ENCODE peak calls at places on chromosomes 5 and 9, in eight cellular contexts. K, R, E, H, Z, D, S and F are unnamed samples.

GRCh38 chr5:134247825-134248224 is 22.0 kb upstream of the PPP2CA start:
- DNase-seq in K (no peak), R (no peak), E (no peak), H (no peak), Z (no peak), D (no peak), S (no peak), F (peak; percentile 11)

GRCh38 chr9:121637441-121638222 is 13.8 kb upstream of the DAB2IP start:
- DNase-seq in K (no peak), R (no peak), E (no peak), H (no peak), Z (no peak), D (peak; percentile 62), S (no peak), F (no peak)

GRCh38 chr9:86562691-86563090 is 208.5 kb upstream of the TUT7 start:
- DNase-seq in K (no peak), R (no peak), E (no peak), H (no peak), Z (no peak), D (no peak), S (no peak), F (no peak)

GRCh38 chr9:74742792-74743389 is 144.8 kb downstream of the TRPM6 start:
- DNase-seq in K (peak; percentile 14), R (no peak), E (peak; percentile 23), H (peak; percentile 2), Z (no peak), D (no peak), S (no peak), F (peak; percentile 41)

GRCh38 chr5:83026930-83027687 is 50.1 kb downstream of the TMEM167A start:
- DNase-seq in K (no peak), R (no peak), E (no peak), H (no peak), Z (no peak), D (no peak), S (no peak), F (peak; percentile 66)

GRCh38 chr5:1007681-1008450 is 736 bp upstream of the NKD2 start:
- DNase-seq in K (peak; percentile 8), R (no peak), E (no peak), H (no peak), Z (peak; percentile 17), D (no peak), S (peak; percentile 61), F (peak; percentile 15)

GRCh38 chr5:148924817-148925216 is 98.4 kb downstream of the ADRB2 start:
- DNase-seq in K (peak; percentile 63), R (no peak), E (peak; percentile 70), H (no peak), Z (peak; percentile 30), D (no peak), S (no peak), F (peak; percentile 10)

GRCh38 chr5:93201061-93201460 is 380.0 kb downstream of the NR2F1-AS1 start:
- DNase-seq in K (no peak), R (no peak), E (no peak), H (no peak), Z (no peak), D (no peak), S (no peak), F (no peak)

GRCh38 chr9:107707915-107708441 is 218.4 kb upstream of the KLF4 start:
- DNase-seq in K (no peak), R (no peak), E (no peak), H (no peak), Z (no peak), D (peak; percentile 33), S (no peak), F (no peak)

GRCh38 chr5:14273207-14273767 is 130.1 kb downstream of the TRIO start:
- DNase-seq in K (no peak), R (no peak), E (no peak), H (no peak), Z (no peak), D (no peak), S (no peak), F (no peak)

GRCh38 chr9:134210908-134211810 is 46.8 kb upstream of the RNU6ATAC start:
- DNase-seq in K (no peak), R (no peak), E (no peak), H (no peak), Z (peak; percentile 37), D (peak; percentile 71), S (no peak), F (no peak)

GRCh38 chr5:169801324-169801777 is 164.3 kb downstream of the DOCK2 start:
- DNase-seq in K (no peak), R (no peak), E (no peak), H (no peak), Z (no peak), D (no peak), S (no peak), F (no peak)

GRCh38 chr9:33818167-33818831 is 1.3 kb downstream of the UBE2R2 start:
- DNase-seq in K (peak; percentile 32), R (no peak), E (peak; percentile 50), H (peak; percentile 47), Z (peak; percentile 52), D (peak; percentile 64), S (peak; percentile 74), F (peak; percentile 49)

GRCh38 chr9:127586537-127586936 is 25.5 kb upstream of the STXBP1 start:
- DNase-seq in K (peak; percentile 85), R (peak; percentile 53), E (peak; percentile 94), H (peak; percentile 75), Z (peak; percentile 72), D (peak; percentile 73), S (peak; percentile 87), F (peak; percentile 85)

GRCh38 chr9:132008871-132009812 is 70.5 kb downstream of the MED27 start:
- DNase-seq in K (no peak), R (no peak), E (no peak), H (peak; percentile 63), Z (no peak), D (no peak), S (no peak), F (no peak)

GRCh38 chr9:94936411-94936810 is 209.9 kb downstream of the AOPEP start:
- DNase-seq in K (no peak), R (no peak), E (no peak), H (no peak), Z (no peak), D (no peak), S (no peak), F (no peak)

GRCh38 chr5:76836181-76836580 is 13.6 kb upstream of the S100Z start:
- DNase-seq in K (no peak), R (no peak), E (no peak), H (no peak), Z (no peak), D (no peak), S (no peak), F (no peak)

GRCh38 chr9:92191801-92192200 is 76.6 kb upstream of the SPTLC1 start:
- DNase-seq in K (no peak), R (no peak), E (no peak), H (no peak), Z (no peak), D (no peak), S (no peak), F (peak; percentile 56)

GRCh38 chr5:117054808-117055398 is 480.3 kb upstream of the SEMA6A start:
- DNase-seq in K (no peak), R (no peak), E (no peak), H (no peak), Z (no peak), D (no peak), S (no peak), F (no peak)
- H3K4me1 ChIP-seq in K (no peaks in the 10 kb centered on the region), R (no peaks in the 10 kb centered on the region), E (no peaks in the 10 kb centered on the region), H (no peaks in the 10 kb centered on the region), Z (no peaks in the 10 kb centered on the region), D (no peaks in the 10 kb centered on the region), S (no peaks in the 10 kb centered on the region), F (no peaks in the 10 kb centered on the region)

GRCh38 chr5:55304584-55304983 is 2.9 kb downstream of the DHX29 start:
- DNase-seq in K (no peak), R (no peak), E (no peak), H (no peak), Z (no peak), D (no peak), S (no peak), F (no peak)

GRCh38 chr5:55307383-55308253 is at the start of the genes DHX29 and MTREX:
- DNase-seq in K (peak; percentile 91), R (peak; percentile 92), E (peak; percentile 92), H (peak; percentile 82), Z (peak; percentile 91), D (peak; percentile 93), S (peak; percentile 96), F (peak; percentile 93)

GRCh38 chr5:55308254-55308836 is 556 bp downstream of the MTREX start:
- DNase-seq in K (peak; percentile 13), R (no peak), E (peak; percentile 46), H (peak; percentile 4), Z (no peak), D (no peak), S (no peak), F (peak; percentile 22)

GRCh38 chr5:55303238-55303690 is 4.2 kb downstream of the DHX29 start:
- DNase-seq in K (no peak), R (no peak), E (peak; percentile 16), H (no peak), Z (no peak), D (no peak), S (no peak), F (no peak)

GRCh38 chr5:55306641-55307382 is 682 bp downstream of the DHX29 start:
- DNase-seq in K (no peak), R (no peak), E (peak; percentile 4), H (peak; percentile 27), Z (no peak), D (no peak), S (no peak), F (peak; percentile 16)
- H3K4me1 ChIP-seq in K (peaks cover 25% of the 10 kb centered on the region), R (peaks cover 49% of the 10 kb centered on the region), E (peaks cover 42% of the 10 kb centered on the region), H (peaks cover 73% of the 10 kb centered on the region), Z (peaks cover 83% of the 10 kb centered on the region), D (no peaks in the 10 kb centered on the region), S (peaks cover 46% of the 10 kb centered on the region), F (peaks cover 18% of the 10 kb centered on the region)

GRCh38 chr5:158852622-158853021 is 247.1 kb downstream of the EBF1 start:
- DNase-seq in K (no peak), R (no peak), E (no peak), H (no peak), Z (no peak), D (no peak), S (no peak), F (no peak)
- H3K4me1 ChIP-seq in K (no peaks in the 10 kb centered on the region), R (peaks cover 7% of the 10 kb centered on the region), E (no peaks in the 10 kb centered on the region), H (no peaks in the 10 kb centered on the region), Z (peaks cover 49% of the 10 kb centered on the region), D (no peaks in the 10 kb centered on the region), S (peaks cover 19% of the 10 kb centered on the region), F (no peaks in the 10 kb centered on the region)

DNA sequence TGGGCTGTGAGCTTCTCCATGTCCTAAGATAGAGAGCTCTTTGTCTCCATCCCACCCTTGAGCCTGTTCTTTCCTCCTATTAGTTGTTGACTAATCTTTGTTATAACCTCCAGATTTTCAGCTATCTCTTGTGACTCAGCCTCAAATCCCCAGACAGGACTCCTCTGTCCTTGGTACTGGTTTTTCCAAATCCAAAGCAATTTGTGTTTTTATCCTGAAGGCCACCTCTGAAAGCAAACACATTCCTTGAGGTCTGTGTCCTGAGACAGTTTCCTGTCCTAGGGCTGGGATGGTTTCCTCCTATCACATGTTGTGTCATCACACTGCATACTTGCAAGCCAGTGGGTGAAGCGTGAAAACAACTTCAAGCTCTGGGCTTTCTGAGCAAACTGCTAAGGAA is 8.5 kb downstream of the TNC start:
- DNase-seq in K (no peak), R (no peak), E (no peak), H (no peak), Z (no peak), D (no peak), S (no peak), F (no peak)
- H3K4me1 ChIP-seq in K (no peaks in the 10 kb centered on the region), R (no peaks in the 10 kb centered on the region), E (no peaks in the 10 kb centered on the region), H (no peaks in the 10 kb centered on the region), Z (no peaks in the 10 kb centered on the region), D (no peaks in the 10 kb centered on the region), S (peaks cover 23% of the 10 kb centered on the region), F (no peaks in the 10 kb centered on the region)